ENCODE peak calls at places on chromosomes 16 and 17, in ten cellular contexts. T, N, D, O, A, W, C, L, S and Z are unnamed samples.

GRCh38 chr16:89602273-89602951 is 11.0 kb upstream of the DPEP1 start:
- DNase-seq in T (peak), N (peak), D (no peak), O (peak), A (no peak), W (peak), C (peak), L (peak), S (peak), Z (no peak)

GRCh38 chr17:44004761-44005526 is 522 bp downstream of the NAGS start:
- DNase-seq in T (no peak), N (no peak), D (no peak), O (peak), A (no peak), W (no peak), C (no peak), L (no peak), S (no peak), Z (no peak)

GRCh38 chr16:80527297-80527696 is 13.5 kb upstream of the DYNLRB2 start:
- DNase-seq in T (peak), N (peak), D (no peak), O (peak), A (no peak), W (peak), C (peak), L (no peak), S (no peak), Z (no peak)

GRCh38 chr17:31068291-31068690 is 26.5 kb upstream of the NF1 start:
- DNase-seq in T (peak), N (peak), D (peak), O (peak), A (no peak), W (peak), C (peak), L (peak), S (no peak), Z (no peak)

GRCh38 chr16:86892509-86892908 is 314.2 kb downstream of the FOXL1 start:
- DNase-seq in T (no peak), N (peak), D (no peak), O (no peak), A (no peak), W (peak), C (no peak), L (no peak), S (no peak), Z (no peak)

GRCh38 chr17:10730956-10731879 is 1.4 kb upstream of the TMEM220 start:
- DNase-seq in T (no peak), N (no peak), D (no peak), O (no peak), A (no peak), W (no peak), C (no peak), L (no peak), S (no peak), Z (no peak)

GRCh38 chr17:29154516-29155234 is 25.5 kb downstream of the MYO18A start:
- DNase-seq in T (no peak), N (no peak), D (peak), O (peak), A (no peak), W (no peak), C (no peak), L (no peak), S (no peak), Z (no peak)

GRCh38 chr16:46891910-46892309 is 7.7 kb downstream of the GPT2 start:
- DNase-seq in T (no peak), N (no peak), D (no peak), O (no peak), A (no peak), W (no peak), C (no peak), L (no peak), S (no peak), Z (no peak)

GRCh38 chr16:9072806-9073341 is 18.6 kb upstream of the HAPSTR1 start:
- DNase-seq in T (no peak), N (peak), D (no peak), O (peak), A (no peak), W (peak), C (peak), L (no peak), S (no peak), Z (no peak)

GRCh38 chr17:57931488-57932137 is 23.6 kb downstream of the CUEDC1 start:
- DNase-seq in T (no peak), N (no peak), D (no peak), O (no peak), A (no peak), W (no peak), C (no peak), L (no peak), S (no peak), Z (no peak)

GRCh38 chr16:17369441-17369951 is 101.3 kb downstream of the XYLT1 start:
- DNase-seq in T (no peak), N (no peak), D (peak), O (peak), A (peak), W (no peak), C (peak), L (no peak), S (no peak), Z (no peak)

GRCh38 chr17:13273744-13274295 is 256.0 kb upstream of the ELAC2 start:
- DNase-seq in T (no peak), N (no peak), D (no peak), O (no peak), A (no peak), W (no peak), C (no peak), L (no peak), S (peak), Z (no peak)

GRCh38 chr16:1580256-1580655 is 31.6 kb downstream of the IFT140 start:
- DNase-seq in T (no peak), N (no peak), D (no peak), O (no peak), A (no peak), W (no peak), C (no peak), L (no peak), S (no peak), Z (no peak)

GRCh38 chr16:19266774-19267173 is 18.8 kb upstream of the CLEC19A start:
- DNase-seq in T (no peak), N (no peak), D (no peak), O (no peak), A (no peak), W (no peak), C (no peak), L (no peak), S (no peak), Z (no peak)

GRCh38 chr17:59383893-59384292 is 52.4 kb downstream of the YPEL2 start:
- DNase-seq in T (no peak), N (no peak), D (no peak), O (no peak), A (no peak), W (no peak), C (no peak), L (no peak), S (no peak), Z (no peak)

GRCh38 chr17:17108681-17109049 is 66.4 kb downstream of the MPRIP start:
- DNase-seq in T (no peak), N (no peak), D (no peak), O (no peak), A (no peak), W (peak), C (no peak), L (no peak), S (no peak), Z (no peak)

GRCh38 chr17:76307966-76308338 is at the start of gene QRICH2:
- DNase-seq in T (no peak), N (no peak), D (no peak), O (no peak), A (no peak), W (no peak), C (no peak), L (no peak), S (no peak), Z (no peak)

GRCh38 chr17:11559601-11560000 is 38.7 kb upstream of the DNAH9 start:
- DNase-seq in T (no peak), N (no peak), D (no peak), O (no peak), A (no peak), W (no peak), C (no peak), L (no peak), S (no peak), Z (no peak)

GRCh38 chr17:6124856-6125255 is 54.7 kb downstream of the WSCD1 start:
- DNase-seq in T (no peak), N (no peak), D (no peak), O (no peak), A (no peak), W (no peak), C (no peak), L (no peak), S (no peak), Z (no peak)

GRCh38 chr17:73550561-73550960 is 93.7 kb downstream of the SDK2 start:
- DNase-seq in T (no peak), N (no peak), D (no peak), O (no peak), A (no peak), W (no peak), C (no peak), L (no peak), S (no peak), Z (no peak)

GRCh38 chr17:47286198-47286914 is 32.7 kb downstream of the ITGB3 start:
- DNase-seq in T (no peak), N (peak), D (no peak), O (no peak), A (no peak), W (no peak), C (peak), L (no peak), S (no peak), Z (no peak)

GRCh38 chr17:64418506-64419339 is 28.1 kb upstream of the PECAM1 start:
- DNase-seq in T (peak), N (peak), D (no peak), O (no peak), A (no peak), W (peak), C (peak), L (peak), S (peak), Z (peak)

GRCh38 chr17:81519284-81520020 is 6.9 kb upstream of the ACTG1 start:
- DNase-seq in T (peak), N (no peak), D (peak), O (peak), A (peak), W (no peak), C (no peak), L (no peak), S (no peak), Z (no peak)

GRCh38 chr17:46795379-46795952 is 23.0 kb downstream of the WNT3 start:
- DNase-seq in T (no peak), N (peak), D (no peak), O (no peak), A (no peak), W (no peak), C (no peak), L (no peak), S (no peak), Z (no peak)